ENCODE peak calls at places on chromosome 12, in seven cellular contexts. R is AG10803, T is fibroblast of mammary gland, H is lower leg skin, A is stomach, G is AG09309, P is GM06990. Z is an unnamed sample.

GRCh38 chr12:65720136-65720535 is 104.1 kb upstream of the HMGA2 start:
- DNase-seq in R (peak; percentile 94), T (peak; percentile 78), H (no peak), A (no peak), G (peak; percentile 79), P (no peak), Z (peak; percentile 61)

GRCh38 chr12:14408208-14408607 is 42.7 kb downstream of the ATF7IP start:
- DNase-seq in R (peak; percentile 40), T (peak; percentile 59), H (no peak), A (no peak), G (no peak), P (no peak), Z (peak; percentile 74)

GRCh38 chr12:82047480-82047879 is 288.3 kb upstream of the PPFIA2 start:
- DNase-seq in R (peak; percentile 1), T (peak; percentile 4), H (peak; percentile 47), A (no peak), G (no peak), P (no peak), Z (peak; percentile 9)

GRCh38 chr12:47396902-47397663 is 308.7 kb downstream of the RPAP3 start:
- DNase-seq in R (peak; percentile 43), T (no peak), H (no peak), A (no peak), G (no peak), P (no peak), Z (no peak)

GRCh38 chr12:599756-600155 is 63.5 kb downstream of the NINJ2 start:
- DNase-seq in R (no peak), T (no peak), H (no peak), A (no peak), G (no peak), P (no peak), Z (no peak)

GRCh38 chr12:50215033-50215432 is 47.9 kb upstream of the CERS5 start:
- DNase-seq in R (peak; percentile 44), T (peak; percentile 38), H (no peak), A (no peak), G (no peak), P (no peak), Z (peak; percentile 71)

GRCh38 chr12:107196681-107197080 is 103.3 kb upstream of the CRY1 start:
- DNase-seq in R (peak; percentile 25), T (peak; percentile 4), H (no peak), A (no peak), G (no peak), P (no peak), Z (peak; percentile 73)

GRCh38 chr12:57772429-57773322 is at the start of gene EEF1AKMT3:
- DNase-seq in R (peak; percentile 41), T (peak; percentile 47), H (peak; percentile 53), A (peak; percentile 70), G (no peak), P (no peak), Z (peak; percentile 36)

GRCh38 chr12:83896416-83896815 is 1016.2 kb downstream of the SLC6A15 start:
- DNase-seq in R (no peak), T (no peak), H (no peak), A (no peak), G (peak; percentile 59), P (no peak), Z (peak; percentile 30)

GRCh38 chr12:120258323-120258896 is 7.1 kb downstream of the PXN start:
- DNase-seq in R (no peak), T (no peak), H (no peak), A (no peak), G (no peak), P (no peak), Z (no peak)

GRCh38 chr12:70040141-70040540 is 203.1 kb upstream of the CNOT2 start:
- DNase-seq in R (peak; percentile 4), T (peak; percentile 50), H (no peak), A (no peak), G (no peak), P (no peak), Z (peak; percentile 64)

GRCh38 chr12:49228653-49229052 is 36.2 kb upstream of the TUBA1C start:
- DNase-seq in R (no peak), T (no peak), H (no peak), A (no peak), G (no peak), P (no peak), Z (no peak)

GRCh38 chr12:110966081-110966760 is 45.8 kb upstream of the MYL2 start:
- DNase-seq in R (no peak), T (peak; percentile 22), H (no peak), A (no peak), G (no peak), P (no peak), Z (no peak)

GRCh38 chr12:56337753-56338221 is 897 bp upstream of the IL23A start:
- DNase-seq in R (no peak), T (no peak), H (no peak), A (no peak), G (no peak), P (no peak), Z (no peak)

GRCh38 chr12:117421068-117421771 is 59.8 kb upstream of the NOS1 start:
- DNase-seq in R (no peak), T (no peak), H (no peak), A (no peak), G (no peak), P (no peak), Z (no peak)

GRCh38 chr12:117412465-117413190 is 51.2 kb upstream of the NOS1 start:
- DNase-seq in R (no peak), T (no peak), H (no peak), A (no peak), G (no peak), P (no peak), Z (no peak)

GRCh38 chr12:117421987-117422386 is 60.6 kb upstream of the NOS1 start:
- DNase-seq in R (no peak), T (no peak), H (no peak), A (no peak), G (no peak), P (no peak), Z (no peak)

DNA sequence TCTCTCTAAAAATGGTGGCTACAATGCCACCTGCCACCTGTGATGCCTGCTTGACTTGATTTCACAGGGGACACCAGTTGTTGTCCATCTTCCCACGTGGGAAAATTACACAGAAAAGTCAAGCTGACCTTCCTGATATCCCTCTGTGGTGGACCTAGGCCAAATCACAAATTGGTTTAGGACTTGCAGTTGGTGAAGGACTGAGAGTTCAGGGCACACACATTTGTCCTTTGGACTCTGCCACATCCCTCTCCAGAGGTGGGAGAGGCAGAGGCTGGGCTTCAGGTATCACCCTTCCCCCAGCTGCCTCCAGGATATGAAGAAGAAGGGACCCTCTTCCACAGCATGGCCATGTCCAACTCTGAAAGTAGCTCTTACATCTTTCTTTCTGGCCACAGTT is 55.6 kb upstream of the NOS1 start:
- DNase-seq in R (no peak), T (no peak), H (no peak), A (no peak), G (no peak), P (no peak), Z (no peak)
- H3K4me3 ChIP-seq in R (no peak overlapping the region), T (no peak overlapping the region), H (no peak overlapping the region), A (no peak overlapping the region), G (no peak overlapping the region), P (no peak overlapping the region), Z (no peak overlapping the region)

DNA sequence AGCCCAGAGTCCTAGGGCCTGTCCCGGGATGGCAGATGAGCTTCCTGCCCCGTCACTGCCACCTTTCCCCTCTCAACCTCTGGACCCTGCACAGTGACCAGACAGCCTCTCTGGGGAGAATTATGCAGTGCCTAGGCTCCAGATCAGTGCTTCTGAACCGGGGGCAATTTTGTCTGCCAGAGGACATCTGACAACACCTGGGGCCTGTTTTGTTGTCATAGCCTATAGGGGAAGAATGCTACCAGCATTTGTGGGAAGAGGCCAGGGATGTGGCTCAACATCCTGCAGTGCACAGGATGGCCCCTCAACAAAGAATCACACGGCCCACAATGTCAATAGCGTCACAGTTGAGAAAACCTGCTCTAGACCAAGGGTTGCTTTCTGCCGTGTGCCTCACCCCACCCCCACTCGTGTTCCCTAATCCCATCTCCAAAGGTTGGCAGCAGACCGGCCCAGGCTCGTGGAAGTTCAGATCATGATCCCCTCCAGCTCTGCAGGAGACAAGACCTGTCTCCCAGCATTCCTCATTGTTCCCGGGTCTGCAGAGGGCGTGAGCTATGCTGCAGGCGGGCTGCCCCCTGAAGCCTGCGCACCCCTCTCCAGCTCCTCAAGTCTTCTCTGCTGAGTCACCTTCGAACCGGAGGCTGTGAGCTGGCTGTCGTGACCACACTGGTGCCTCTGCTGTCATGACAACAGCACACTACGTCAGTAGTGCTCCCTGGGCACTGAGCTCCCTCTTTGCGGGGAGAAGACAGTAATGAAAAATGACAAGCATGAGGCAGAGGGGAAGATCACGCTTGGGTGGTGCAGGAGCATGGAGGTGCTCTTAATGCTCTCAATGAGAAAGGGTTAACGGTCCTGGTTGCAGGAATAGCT is 2.0 kb upstream of the GAPDH start:
- DNase-seq in R (peak; percentile 98), T (peak; percentile 99), H (no peak), A (peak; percentile 55), G (peak; percentile 92), P (peak; percentile 74), Z (peak; percentile 98)
- TF ChIP-seq CTCF in R (no peak), T (no peak), H (no peak), A (no peak), G (no peak), P (no peak), Z (no peak)

GRCh38 chr12:67671892-67672291 is 23.3 kb downstream of the DYRK2 start:
- DNase-seq in R (no peak), T (no peak), H (no peak), A (no peak), G (no peak), P (no peak), Z (no peak)

GRCh38 chr12:67669925-67670631 is 21.5 kb downstream of the DYRK2 start:
- DNase-seq in R (no peak), T (no peak), H (no peak), A (no peak), G (no peak), P (no peak), Z (no peak)

GRCh38 chr12:67667276-67668073 is 18.9 kb downstream of the DYRK2 start:
- DNase-seq in R (peak; percentile 58), T (peak; percentile 55), H (peak; percentile 39), A (peak; percentile 77), G (no peak), P (no peak), Z (no peak)

GRCh38 chr12:67671419-67671818 is 22.9 kb downstream of the DYRK2 start:
- DNase-seq in R (no peak), T (peak; percentile 69), H (no peak), A (no peak), G (no peak), P (no peak), Z (no peak)

DNA sequence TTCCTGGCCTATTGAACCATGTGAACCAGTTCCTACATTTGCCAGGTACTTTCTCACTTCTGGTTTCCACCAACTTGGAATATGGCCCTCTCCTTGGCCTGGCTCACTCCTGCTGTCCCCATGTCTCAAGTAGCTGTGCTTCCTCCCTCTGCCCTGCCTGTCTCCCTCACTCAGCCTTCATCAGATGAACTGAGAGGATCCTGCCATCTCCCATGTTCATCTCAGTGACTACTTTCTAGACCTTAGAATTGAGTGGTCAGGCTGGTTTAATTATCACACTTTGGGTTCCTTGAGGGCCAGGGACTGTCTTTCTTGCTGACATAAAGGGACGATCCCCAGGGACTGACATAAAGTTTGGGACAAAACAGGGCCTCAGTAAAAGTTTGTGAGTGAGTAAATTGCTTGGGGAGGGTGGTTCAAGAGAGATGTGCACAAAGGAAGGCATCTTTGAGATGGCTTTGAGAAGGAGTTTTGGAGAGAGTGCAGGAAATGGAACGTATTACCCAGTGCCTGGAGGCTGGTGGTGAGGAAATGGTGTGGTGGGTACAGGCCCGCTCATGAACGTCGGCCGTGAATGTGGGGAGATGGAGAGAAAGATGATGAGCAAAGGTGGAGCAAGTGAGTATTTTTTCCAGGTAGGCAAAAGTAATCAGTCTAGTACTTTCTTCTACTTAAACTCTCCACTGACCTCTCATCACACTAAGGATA is 20.8 kb downstream of the DYRK2 start:
- DNase-seq in R (no peak), T (no peak), H (no peak), A (no peak), G (no peak), P (no peak), Z (no peak)
- H3K4me3 ChIP-seq in R (no peak overlapping the region), T (no peak overlapping the region), H (no peak overlapping the region), A (no peak overlapping the region), G (no peak overlapping the region), P (no peak overlapping the region), Z (no peak overlapping the region)

GRCh38 chr12:51913071-51914033 is 6.0 kb downstream of the ACVRL1 start:
- DNase-seq in R (no peak), T (no peak), H (no peak), A (no peak), G (no peak), P (no peak), Z (no peak)
- TF ChIP-seq CTCF in R (no peak), T (no peak), H (no peak), A (no peak), G (no peak), P (no peak), Z (no peak)

Z was measured in choroid plexus epithelial cell.